ENCODE peak calls at places on chromosome 1, in seven cellular contexts. C is A549, P is psoas muscle, M is endothelial cell, S is RWPE1, R is WERI-Rb-1, W is heart left ventricle. K is an unnamed sample.

GRCh38 chr1:86441581-86441980 is 17.6 kb downstream of the CLCA2 start:
- DNase-seq in M (no peak), W (no peak), P (no peak), S (no peak), C (no peak), R (no peak), K (no peak)

GRCh38 chr1:46576564-46576963 is 25.1 kb upstream of the KNCN start:
- DNase-seq in R (no peak), S (no peak), M (no peak), W (no peak), P (no peak), C (no peak), K (no peak)

GRCh38 chr1:47794081-47794480 is 203.1 kb downstream of the TRABD2B start:
- DNase-seq in M (no peak), R (no peak), S (no peak), P (no peak), W (no peak), C (no peak), K (no peak)

GRCh38 chr1:100415217-100415778 is 63.0 kb downstream of the CDC14A start:
- DNase-seq in S (peak; percentile 8), W (no peak), M (no peak), P (no peak), C (no peak), R (no peak), K (no peak)

GRCh38 chr1:202505356-202505755 is 156.9 kb downstream of the PPP1R12B start:
- DNase-seq in R (no peak), W (no peak), S (no peak), C (no peak), M (no peak), P (no peak), K (peak; percentile 59)

GRCh38 chr1:56532359-56532696 is 47.0 kb downstream of the PLPP3 start:
- DNase-seq in S (no peak), R (no peak), W (no peak), C (no peak), P (no peak), M (no peak), K (no peak)

GRCh38 chr1:228348708-228349467 is 57.7 kb downstream of the TRIM11 start:
- DNase-seq in S (no peak), M (no peak), C (no peak), W (peak; percentile 11), P (peak; percentile 33), R (no peak), K (no peak)

GRCh38 chr1:26529405-26529654 is 231 bp upstream of the RPS6KA1 start:
- DNase-seq in C (no peak), R (no peak), W (no peak), M (no peak), P (no peak), S (no peak), K (peak; percentile 24)

GRCh38 chr1:245440933-245441332 is 286.1 kb downstream of the KIF26B start:
- DNase-seq in S (no peak), W (no peak), M (no peak), C (no peak), P (no peak), R (no peak), K (no peak)

GRCh38 chr1:162902372-162902771 is 41.4 kb upstream of the CCDC190 start:
- DNase-seq in S (no peak), C (no peak), W (no peak), M (no peak), R (no peak), P (no peak), K (no peak)

GRCh38 chr1:192747305-192747704 is 61.5 kb upstream of the RGS2 start:
- DNase-seq in R (no peak), W (no peak), M (no peak), S (peak; percentile 20), C (no peak), P (no peak), K (peak; percentile 28)

GRCh38 chr1:168939947-168940223 is 166.6 kb upstream of the ATP1B1 start:
- DNase-seq in P (no peak), C (no peak), S (no peak), W (no peak), M (no peak), R (no peak), K (no peak)

GRCh38 chr1:42957229-42957879 is 1.3 kb downstream of the SLC2A1 start:
- DNase-seq in P (no peak), S (no peak), C (no peak), W (no peak), M (no peak), R (no peak), K (peak; percentile 35)

GRCh38 chr1:42958488-42959317 is at the start of gene SLC2A1:
- DNase-seq in S (peak; percentile 93), C (peak; percentile 76), W (peak; percentile 93), R (peak; percentile 97), P (peak; percentile 91), M (peak; percentile 91), K (peak; percentile 95)

GRCh38 chr1:42956739-42957138 is 1.9 kb downstream of the SLC2A1 start:
- DNase-seq in M (no peak), S (no peak), C (no peak), W (no peak), R (no peak), P (no peak), K (no peak)

GRCh38 chr1:42955311-42956063 is 3.2 kb downstream of the SLC2A1 start:
- DNase-seq in M (no peak), R (peak; percentile 62), S (no peak), P (no peak), C (no peak), W (no peak), K (no peak)

DNA sequence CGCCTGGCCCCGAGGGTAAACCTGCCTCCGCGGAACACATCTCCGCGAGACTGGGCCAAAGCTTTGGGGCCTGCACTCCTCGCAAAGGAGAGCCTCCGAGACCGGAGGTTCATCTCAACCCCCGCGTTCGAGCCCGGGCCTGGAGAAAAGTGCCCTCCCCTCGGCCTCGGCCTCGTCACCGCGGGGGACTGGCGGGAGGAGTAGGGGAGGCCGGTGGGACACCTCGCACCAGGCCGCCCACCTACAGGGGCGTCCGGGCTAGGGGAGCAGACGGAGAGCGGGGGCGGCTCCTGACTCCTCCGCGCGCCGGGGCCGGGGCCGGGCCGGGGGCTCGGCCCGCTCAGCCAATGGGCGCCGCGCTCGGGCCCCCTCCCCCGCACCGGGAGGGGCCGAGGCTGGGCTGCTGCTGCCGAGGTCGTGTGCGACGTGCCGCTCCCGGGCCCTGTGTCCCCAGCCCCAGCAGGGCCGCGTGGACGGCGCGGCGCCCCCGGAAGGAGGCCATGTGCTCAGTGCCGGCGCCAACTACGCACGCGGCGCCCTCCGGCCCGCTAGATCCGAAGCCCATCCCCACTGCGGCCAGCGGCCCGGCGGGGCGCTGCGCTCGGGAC is 684 bp downstream of the SLC2A1 start:
- DNase-seq in C (peak; percentile 72), P (peak; percentile 60), W (peak; percentile 65), R (peak; percentile 57), S (peak; percentile 77), M (peak; percentile 61), K (peak; percentile 57)
- TF ChIP-seq CTCF in C (peak; percentile 18), P (no peak), W (no peak), R (no peak), S (no peak), M (no peak), K (no peak)

GRCh38 chr1:206812456-206812855 is 40.2 kb upstream of the IL10 start:
- DNase-seq in R (no peak), P (no peak), C (no peak), W (no peak), S (no peak), M (no peak), K (no peak)

GRCh38 chr1:206804156-206804737 is 32.0 kb upstream of the IL10 start:
- DNase-seq in R (no peak), W (no peak), P (no peak), S (no peak), M (no peak), C (no peak), K (peak; percentile 23)

GRCh38 chr1:206809504-206810084 is 37.3 kb upstream of the IL10 start:
- DNase-seq in R (peak; percentile 62), C (peak; percentile 16), S (peak; percentile 68), M (peak; percentile 13), P (no peak), W (no peak), K (peak; percentile 79)

GRCh38 chr1:206805357-206805756 is 33.1 kb upstream of the IL10 start:
- DNase-seq in W (no peak), C (no peak), M (no peak), R (no peak), S (no peak), P (no peak), K (no peak)

DNA sequence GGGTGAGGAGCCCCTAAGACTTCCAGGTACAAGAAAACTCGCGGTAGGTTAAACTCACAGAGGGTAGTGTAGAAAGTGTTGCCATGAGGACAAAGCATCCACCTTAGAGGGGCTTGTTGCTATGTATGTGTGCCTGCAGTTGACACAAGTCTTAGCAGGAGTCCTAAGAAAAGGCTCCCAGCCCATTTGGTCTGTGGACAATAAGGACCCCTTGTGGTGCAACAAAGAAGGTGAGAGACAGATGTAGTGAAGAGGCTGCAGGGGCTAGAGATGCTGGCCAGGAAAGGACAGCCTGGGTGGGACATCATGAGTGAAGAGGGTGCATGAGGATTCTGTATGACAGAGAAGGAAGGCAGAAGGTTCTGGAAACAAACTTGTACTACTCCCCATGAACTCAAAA is 36.3 kb upstream of the IL10 start:
- DNase-seq in M (peak; percentile 39), C (no peak), P (no peak), W (no peak), S (no peak), R (peak; percentile 78), K (peak; percentile 67)
- TF ChIP-seq CTCF in M (no peak), C (no peak), P (peak; percentile 51), W (peak; percentile 41), S (no peak), R (peak; percentile 89), K (peak; percentile 30)

DNA sequence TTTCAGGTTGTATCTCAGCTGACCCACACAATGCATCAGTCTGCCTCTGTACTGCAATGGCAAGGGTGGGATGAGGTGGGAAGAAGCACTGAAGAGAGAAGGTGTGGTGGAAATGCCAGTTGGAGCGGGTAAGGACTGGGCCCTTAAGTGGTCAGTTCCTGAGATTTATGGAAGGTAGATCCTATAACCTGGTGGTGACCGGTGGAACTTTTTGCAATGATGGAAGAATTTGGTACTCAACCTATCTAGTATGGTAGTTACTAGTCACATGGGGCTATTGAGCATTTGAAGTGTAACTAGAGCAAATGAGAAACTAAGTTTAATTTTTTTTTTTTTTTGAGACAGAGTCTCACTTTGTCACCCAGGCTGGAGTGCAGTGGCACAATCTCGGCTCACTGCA is 8.2 kb upstream of the HPCAL4 start:
- DNase-seq in M (no peak), S (no peak), P (no peak), R (no peak), C (no peak), W (no peak), K (no peak)
- TF ChIP-seq CTCF in M (peak; percentile 35), S (no peak), P (no peak), R (no peak), C (no peak), W (no peak), K (no peak)

DNA sequence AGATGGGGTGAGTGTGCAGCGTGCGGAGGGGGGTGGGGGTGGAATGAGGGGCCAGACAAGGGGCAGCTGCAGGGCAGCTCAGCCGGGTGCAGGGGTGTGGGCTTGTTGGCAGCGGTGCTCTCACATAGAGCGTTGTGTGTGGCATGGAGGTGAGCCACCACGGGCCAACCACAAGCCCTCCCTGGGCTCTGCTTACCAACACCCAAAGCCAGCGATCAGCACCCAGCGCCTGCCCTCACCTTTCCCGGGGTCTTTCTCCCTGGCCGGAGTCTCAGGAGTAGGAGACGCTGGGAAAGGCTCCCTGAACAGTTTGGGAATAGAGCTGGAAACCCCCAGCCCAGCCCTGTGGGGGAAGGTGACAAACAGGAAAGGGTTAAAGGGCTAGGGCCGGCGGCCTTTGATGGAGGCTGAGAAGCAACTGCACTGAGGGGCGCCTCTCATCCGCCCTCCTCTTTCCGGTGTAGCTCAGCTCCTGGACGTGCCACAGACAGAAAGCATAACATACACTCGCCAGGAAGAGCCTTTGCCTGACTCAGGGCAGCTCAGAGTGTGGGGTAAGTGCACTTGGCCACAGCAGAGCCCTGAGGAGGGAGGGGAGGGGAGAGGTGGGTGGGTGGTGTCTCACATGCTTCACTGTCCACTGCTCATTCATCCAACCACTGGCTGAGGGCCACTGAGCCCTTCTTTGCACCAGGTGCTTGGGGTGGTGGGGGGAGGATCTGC is 577 bp downstream of the IKBKE start:
- DNase-seq in W (no peak), C (peak; percentile 58), M (peak; percentile 51), R (no peak), S (peak; percentile 60), P (no peak), K (peak; percentile 74)
- TF ChIP-seq CTCF in W (no peak), C (no peak), M (no peak), R (no peak), S (no peak), P (no peak), K (no peak)